ENCODE peak calls at places on chromosomes 11 and 22, in nine cellular contexts. T is HCEC 1CT, N is hepatic stellate cell, G is trophoblast cell, Y is foreskin fibroblast, R is BE2C, B is midbrain, M is NCI-H187 treated with DMSO at 0.1 percent for 48 hours, Z is naive B cell. J is an unnamed sample.
A peak's percentile ranks its signal among the peaks of the same experiment; 100 is the strongest.

GRCh38 chr11:94705419-94705818 is 62.7 kb upstream of the AMOTL1 start:
- DNase-seq in T (no peak), N (no peak), G (no peak), Y (no peak), R (no peak), B (no peak), M (no peak), Z (no peak), J (no peak)

GRCh38 chr11:12092714-12093113 is 17.7 kb upstream of the MICAL2 start:
- DNase-seq in T (no peak), N (no peak), G (no peak), Y (no peak), R (no peak), B (peak; percentile 54), M (peak; percentile 73), Z (no peak), J (no peak)

GRCh38 chr22:32754413-32755041 is 47.0 kb upstream of the TIMP3 start:
- DNase-seq in T (no peak), N (peak; percentile 63), G (peak; percentile 52), Y (peak; percentile 20), R (no peak), B (no peak), M (no peak), Z (no peak), J (peak; percentile 52)

GRCh38 chr11:81869337-81870065 is 864.2 kb downstream of the FAM181B start:
- DNase-seq in T (no peak), N (no peak), G (no peak), Y (no peak), R (no peak), B (no peak), M (no peak), Z (peak; percentile 87), J (no peak)

GRCh38 chr11:48052183-48053040 is 72.1 kb downstream of the PTPRJ start:
- DNase-seq in T (no peak), N (peak; percentile 57), G (peak; percentile 81), Y (no peak), R (no peak), B (no peak), M (no peak), Z (no peak), J (no peak)

GRCh38 chr11:68690671-68691401 is 6.5 kb downstream of the GAL start:
- DNase-seq in T (no peak), N (no peak), G (no peak), Y (no peak), R (no peak), B (no peak), M (no peak), Z (no peak), J (peak; percentile 5)

GRCh38 chr11:112113539-112114457 is 27.1 kb downstream of the SDHD start:
- DNase-seq in T (peak; percentile 79), N (peak; percentile 42), G (no peak), Y (peak; percentile 46), R (no peak), B (peak; percentile 73), M (peak; percentile 58), Z (peak; percentile 35), J (peak; percentile 71)

GRCh38 chr11:63916837-63917684 is at the start of gene RCOR2:
- DNase-seq in T (peak; percentile 89), N (peak; percentile 92), G (peak; percentile 87), Y (peak; percentile 90), R (peak; percentile 87), B (peak; percentile 89), M (peak; percentile 15), Z (peak; percentile 55), J (peak; percentile 66)

GRCh38 chr11:60924110-60924905 is at the start of gene TMEM132A:
- DNase-seq in T (peak; percentile 60), N (peak; percentile 96), G (peak; percentile 58), Y (peak; percentile 62), R (peak; percentile 80), B (peak; percentile 83), M (peak; percentile 21), Z (no peak), J (peak; percentile 63)

GRCh38 chr11:43681543-43681942 is 1.0 kb downstream of the HSD17B12 start:
- DNase-seq in T (peak; percentile 17), N (peak; percentile 11), G (no peak), Y (no peak), R (no peak), B (no peak), M (no peak), Z (no peak), J (peak; percentile 27)

GRCh38 chr11:118174006-118174567 is 2.4 kb downstream of the SCN2B start:
- DNase-seq in T (no peak), N (no peak), G (no peak), Y (no peak), R (no peak), B (no peak), M (no peak), Z (no peak), J (no peak)

GRCh38 chr22:30270841-30271240 is 4.2 kb upstream of the OSM start:
- DNase-seq in T (peak; percentile 77), N (no peak), G (peak; percentile 74), Y (no peak), R (no peak), B (peak; percentile 47), M (no peak), Z (no peak), J (no peak)

GRCh38 chr11:123640677-123641494 is 13.5 kb downstream of the SCN3B start:
- DNase-seq in T (peak; percentile 25), N (peak; percentile 52), G (no peak), Y (no peak), R (peak; percentile 67), B (peak; percentile 18), M (no peak), Z (peak; percentile 13), J (peak; percentile 21)

J was measured in LHCN-M2.